ENCODE peak calls at places on chromosomes 7 and 10, in seven cellular contexts. N is cardiac fibroblast; I is BJ; H is CD8-positive, alpha-beta T cell; E is dorsolateral prefrontal cortex; P is GM12865; Y is tibial nerve. D is an unnamed sample.

GRCh38 chr10:133100706-133101463 is 13.2 kb downstream of the ADGRA1 start:
- DNase-seq in N (no peak), I (no peak), H (no peak), E (peak), P (no peak), Y (no peak), D (no peak)

GRCh38 chr10:14366760-14367159 is 36.0 kb upstream of the FRMD4A start:
- DNase-seq in N (no peak), I (no peak), H (no peak), E (no peak), P (no peak), Y (no peak), D (peak)

GRCh38 chr7:137073571-137074325 is 205.3 kb downstream of the CHRM2 start:
- DNase-seq in N (peak), I (peak), H (no peak), E (no peak), P (no peak), Y (no peak), D (no peak)

GRCh38 chr7:28840515-28841125 is 117.5 kb downstream of the TRIL start:
- DNase-seq in N (peak), I (no peak), H (no peak), E (no peak), P (no peak), Y (no peak), D (no peak)

GRCh38 chr7:128194533-128195282 is 46.4 kb upstream of the LEP start:
- DNase-seq in N (no peak), I (no peak), H (no peak), E (no peak), P (no peak), Y (no peak), D (no peak)

GRCh38 chr7:134593530-134594392 is 44.9 kb downstream of the AKR1B15 start:
- DNase-seq in N (peak), I (peak), H (no peak), E (peak), P (no peak), Y (peak), D (no peak)

GRCh38 chr7:149248777-149249176 is 9.3 kb downstream of the ZNF212 start:
- DNase-seq in N (no peak), I (no peak), H (no peak), E (no peak), P (peak), Y (no peak), D (no peak)

GRCh38 chr7:130372813-130373212 is 7.5 kb upstream of the CPA1 start:
- DNase-seq in N (no peak), I (no peak), H (no peak), E (no peak), P (no peak), Y (no peak), D (no peak)

GRCh38 chr10:48306870-48307531 is 524 bp downstream of the MAPK8 start:
- DNase-seq in N (peak), I (no peak), H (peak), E (peak), P (peak), Y (peak), D (peak)

GRCh38 chr7:17234398-17235021 is 63.9 kb upstream of the AHR start:
- DNase-seq in N (peak), I (peak), H (peak), E (no peak), P (peak), Y (peak), D (peak)

GRCh38 chr10:119198438-119198837 is 8.9 kb upstream of the GRK5 start:
- DNase-seq in N (peak), I (no peak), H (peak), E (no peak), P (peak), Y (no peak), D (no peak)

GRCh38 chr10:128542659-128543058 is 416.4 kb upstream of the MKI67 start:
- DNase-seq in N (no peak), I (no peak), H (no peak), E (no peak), P (no peak), Y (no peak), D (no peak)

GRCh38 chr7:146768941-146769340 is 652.3 kb downstream of the CNTNAP2 start:
- DNase-seq in N (no peak), I (no peak), H (no peak), E (peak), P (no peak), Y (no peak), D (no peak)

GRCh38 chr10:14126697-14127440 is 203.9 kb downstream of the FRMD4A start:
- DNase-seq in N (peak), I (no peak), H (no peak), E (no peak), P (no peak), Y (no peak), D (no peak)

GRCh38 chr10:117457932-117458331 is 82.7 kb upstream of the PDZD8 start:
- DNase-seq in N (no peak), I (no peak), H (no peak), E (no peak), P (no peak), Y (no peak), D (peak)

GRCh38 chr7:49001610-49002033 is 77.3 kb downstream of the CDC14C start:
- DNase-seq in N (peak), I (no peak), H (no peak), E (no peak), P (peak), Y (peak), D (no peak)

GRCh38 chr7:157521061-157521731 is 184.4 kb downstream of the DNAJB6 start:
- DNase-seq in N (no peak), I (no peak), H (peak), E (no peak), P (no peak), Y (no peak), D (no peak)

GRCh38 chr10:120735773-120736371 is 115.3 kb upstream of the WDR11 start:
- DNase-seq in N (peak), I (no peak), H (no peak), E (no peak), P (peak), Y (no peak), D (no peak)

GRCh38 chr10:117226813-117227451 is 14.0 kb upstream of the SLC18A2 start:
- DNase-seq in N (peak), I (no peak), H (no peak), E (no peak), P (peak), Y (no peak), D (no peak)

GRCh38 chr10:49282879-49283321 is 16.1 kb upstream of the C10orf71 start:
- DNase-seq in N (no peak), I (no peak), H (no peak), E (no peak), P (no peak), Y (no peak), D (no peak)

GRCh38 chr7:106774768-106775551 is 90.1 kb upstream of the PIK3CG start:
- DNase-seq in N (peak), I (no peak), H (no peak), E (no peak), P (no peak), Y (no peak), D (no peak)

GRCh38 chr7:131909151-131909768 is 352.8 kb upstream of the PODXL start:
- DNase-seq in N (no peak), I (no peak), H (no peak), E (no peak), P (no peak), Y (no peak), D (peak)

GRCh38 chr10:17548162-17548561 is 69.0 kb downstream of the HACD1 start:
- DNase-seq in N (peak), I (no peak), H (no peak), E (no peak), P (no peak), Y (no peak), D (no peak)

GRCh38 chr10:14820010-14820774 is 17.6 kb downstream of the CDNF start:
- DNase-seq in N (peak), I (peak), H (no peak), E (no peak), P (no peak), Y (no peak), D (no peak)

GRCh38 chr10:125141150-125141859 is 19.1 kb downstream of the CTBP2 start:
- DNase-seq in N (no peak), I (no peak), H (no peak), E (no peak), P (no peak), Y (no peak), D (no peak)

GRCh38 chr7:102055181-102055976 is 231.3 kb upstream of the SH2B2 start:
- DNase-seq in N (no peak), I (no peak), H (no peak), E (no peak), P (peak), Y (no peak), D (no peak)

GRCh38 chr10:132388901-132389630 is 7.9 kb upstream of the PWWP2B start:
- DNase-seq in N (no peak), I (no peak), H (no peak), E (no peak), P (no peak), Y (no peak), D (no peak)

GRCh38 chr10:33143160-33143728 is 185.2 kb upstream of the ITGB1 start:
- DNase-seq in N (peak), I (no peak), H (peak), E (no peak), P (no peak), Y (no peak), D (no peak)

GRCh38 chr7:106126170-106126938 is 14.2 kb upstream of the SYPL1 start:
- DNase-seq in N (peak), I (no peak), H (peak), E (no peak), P (no peak), Y (peak), D (no peak)

GRCh38 chr7:73734619-73735525 is 3.7 kb downstream of the ABHD11 start:
- DNase-seq in N (peak), I (peak), H (peak), E (no peak), P (peak), Y (peak), D (no peak)

GRCh38 chr7:138982204-138982623 is 1.0 kb upstream of the KIAA1549 start:
- DNase-seq in N (peak), I (no peak), H (no peak), E (no peak), P (no peak), Y (no peak), D (no peak)

GRCh38 chr7:22772885-22773284 is 45.9 kb downstream of the IL6 start:
- DNase-seq in N (no peak), I (no peak), H (no peak), E (no peak), P (no peak), Y (no peak), D (no peak)

GRCh38 chr10:70558871-70559810 is 43.4 kb downstream of the PRF1 start:
- DNase-seq in N (peak), I (no peak), H (peak), E (no peak), P (peak), Y (peak), D (no peak)

GRCh38 chr7:108094933-108095710 is 35.0 kb downstream of the LAMB4 start:
- DNase-seq in N (peak), I (peak), H (no peak), E (no peak), P (no peak), Y (peak), D (peak)

GRCh38 chr7:144378651-144379050 is 23.4 kb downstream of the ARHGEF5 start:
- DNase-seq in N (peak), I (no peak), H (no peak), E (no peak), P (no peak), Y (no peak), D (no peak)

GRCh38 chr10:131947631-131948347 is 33.9 kb downstream of the BNIP3 start:
- DNase-seq in N (peak), I (no peak), H (no peak), E (no peak), P (no peak), Y (no peak), D (no peak)

GRCh38 chr10:67612577-67613537 is 83.1 kb downstream of the CTNNA3 start:
- DNase-seq in N (peak), I (peak), H (peak), E (no peak), P (peak), Y (no peak), D (no peak)

GRCh38 chr10:23191764-23192395 is at the start of gene PTF1A:
- DNase-seq in N (no peak), I (no peak), H (no peak), E (no peak), P (no peak), Y (no peak), D (no peak)

GRCh38 chr10:23193435-23194074 is 1.4 kb downstream of the PTF1A start:
- DNase-seq in N (no peak), I (no peak), H (no peak), E (no peak), P (no peak), Y (no peak), D (no peak)

GRCh38 chr10:23192396-23192740 is 256 bp downstream of the PTF1A start:
- DNase-seq in N (no peak), I (no peak), H (no peak), E (no peak), P (no peak), Y (no peak), D (no peak)

GRCh38 chr10:23194471-23194965 is 2.4 kb downstream of the PTF1A start:
- DNase-seq in N (no peak), I (no peak), H (no peak), E (no peak), P (no peak), Y (no peak), D (no peak)

GRCh38 chr10:23192741-23193434 is 776 bp downstream of the PTF1A start:
- DNase-seq in N (no peak), I (no peak), H (no peak), E (no peak), P (no peak), Y (no peak), D (no peak)
- TF ChIP-seq CTCF in N (no peak), I (no peak), H (no peak), E (no peak), P (no peak), Y (no peak), D (no peak)

GRCh38 chr7:50406935-50407334 is 43.2 kb downstream of the FIGNL1 start:
- DNase-seq in N (no peak), I (no peak), H (no peak), E (no peak), P (no peak), Y (no peak), D (no peak)

GRCh38 chr7:50412958-50413357 is 37.2 kb downstream of the FIGNL1 start:
- DNase-seq in N (no peak), I (no peak), H (no peak), E (no peak), P (peak), Y (no peak), D (no peak)

GRCh38 chr7:50409856-50410468 is 40.2 kb downstream of the FIGNL1 start:
- DNase-seq in N (no peak), I (no peak), H (no peak), E (no peak), P (peak), Y (no peak), D (no peak)

GRCh38 chr7:50415844-50416243 is 34.3 kb downstream of the FIGNL1 start:
- DNase-seq in N (no peak), I (no peak), H (no peak), E (no peak), P (no peak), Y (no peak), D (no peak)

DNA sequence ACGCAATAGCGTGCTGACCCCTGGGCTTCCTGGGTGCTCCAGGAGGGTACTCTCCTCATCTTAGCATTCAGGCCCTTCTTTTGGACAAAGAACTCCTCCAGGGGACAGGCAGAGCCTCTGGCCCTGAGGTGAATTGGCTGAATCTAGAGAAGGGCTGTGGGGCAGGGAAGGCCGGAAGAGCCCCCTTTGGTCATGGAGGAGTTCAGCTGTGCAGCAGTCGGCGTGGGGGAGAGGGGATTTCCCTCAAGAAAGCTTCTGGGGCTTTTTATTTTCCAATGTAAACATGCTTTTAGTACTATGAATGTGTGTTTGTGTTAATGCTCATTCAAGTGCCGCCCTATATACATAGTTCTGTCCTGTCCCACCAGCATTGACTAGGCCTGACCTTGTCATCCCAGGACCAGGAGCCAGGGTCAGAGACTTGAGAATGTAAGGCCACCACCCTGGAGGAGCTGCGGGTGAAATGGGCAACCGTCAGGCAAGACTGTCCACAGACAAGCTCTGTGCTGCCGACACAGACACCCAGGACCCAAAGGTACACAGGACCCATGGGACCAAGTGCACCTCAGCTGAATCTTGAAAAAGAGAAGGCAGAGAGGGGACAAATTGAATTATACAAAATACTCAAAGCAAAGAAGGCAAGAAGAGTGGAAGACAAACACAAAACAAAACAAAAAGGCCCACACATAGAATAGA is 38.7 kb downstream of the FIGNL1 start:
- DNase-seq in N (no peak), I (no peak), H (no peak), E (no peak), P (peak), Y (no peak), D (no peak)
- H3K4me3 ChIP-seq in N (no peak), I (no peak), H (no peak), E (no peak), P (no peak), Y (no peak), D (no peak)

DNA sequence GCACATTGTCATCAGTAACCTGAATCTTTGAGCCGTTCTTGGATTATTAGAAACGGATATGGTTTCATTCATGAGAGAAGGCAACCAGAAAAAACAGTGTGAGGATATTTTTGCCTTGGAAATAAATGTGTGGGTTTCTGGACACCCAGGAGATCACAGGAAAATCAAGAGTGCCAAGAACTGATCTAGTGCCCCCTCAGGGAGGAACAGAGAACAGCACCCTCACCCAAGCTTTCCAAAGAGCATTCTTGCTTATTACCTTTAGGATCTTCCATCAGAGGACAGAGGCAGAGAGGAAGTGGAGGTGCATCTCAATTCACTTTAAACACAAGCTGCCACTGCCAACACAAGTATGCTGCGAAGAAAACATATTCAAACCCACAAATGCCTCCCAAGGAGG is 851.5 kb upstream of the COBL start:
- DNase-seq in N (no peak), I (no peak), H (no peak), E (no peak), P (no peak), Y (no peak), D (no peak)
- TF ChIP-seq CTCF in N (no peak), I (no peak), H (no peak), E (no peak), P (peak), Y (no peak), D (no peak)

DNA sequence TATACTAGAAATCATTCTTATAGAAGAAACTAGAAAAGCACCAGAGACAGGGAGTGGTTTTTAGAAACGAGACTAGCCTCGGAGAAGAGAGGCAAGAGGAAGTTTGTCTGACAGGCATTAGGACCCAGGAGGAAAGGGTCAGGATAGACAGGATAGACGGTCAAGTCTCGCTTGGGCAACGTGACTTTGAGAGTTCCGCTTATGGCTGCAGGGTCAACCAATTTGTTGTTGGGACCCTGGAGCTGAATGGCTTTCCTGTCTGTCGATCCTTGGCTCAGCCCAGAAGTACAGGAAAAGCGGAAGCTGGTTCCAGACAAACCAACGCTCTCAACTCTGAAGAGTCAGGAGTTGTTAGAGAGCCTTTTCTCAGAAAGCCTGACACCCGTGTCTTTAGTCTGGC is 191.2 kb downstream of the FZD1 start:
- DNase-seq in N (no peak), I (no peak), H (no peak), E (no peak), P (no peak), Y (no peak), D (no peak)
- H3K4me3 ChIP-seq in N (no peak), I (no peak), H (no peak), E (no peak), P (no peak), Y (no peak), D (no peak)

DNA sequence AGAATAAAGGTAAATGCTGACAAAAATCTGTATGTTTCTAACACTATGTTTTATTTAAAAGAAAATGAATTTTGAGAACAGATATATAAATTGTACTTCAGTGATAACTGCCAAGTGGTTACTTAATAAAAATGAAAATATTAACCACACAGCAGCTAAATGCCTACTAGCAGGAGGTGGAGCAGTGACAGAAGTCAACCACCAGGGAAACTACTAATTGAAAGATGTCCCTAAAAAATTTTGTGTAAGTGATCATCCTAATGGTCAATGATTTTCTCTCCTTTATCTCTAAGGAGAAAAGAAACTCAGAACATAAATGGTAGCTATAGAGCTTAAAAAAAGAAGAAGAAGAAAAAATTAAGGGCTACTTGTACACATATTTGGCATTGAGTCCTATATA is 22.9 kb downstream of the WNT16 start:
- DNase-seq in N (no peak), I (no peak), H (no peak), E (no peak), P (no peak), Y (no peak), D (no peak)
- TF ChIP-seq CTCF in N (peak), I (no peak), H (no peak), E (no peak), P (no peak), Y (no peak), D (no peak)

GRCh38 chr10:24306507-24306875 is 97.6 kb downstream of the KIAA1217 start:
- DNase-seq in N (peak), I (no peak), H (no peak), E (no peak), P (no peak), Y (no peak), D (no peak)

GRCh38 chr10:24307696-24308476 is 98.9 kb downstream of the KIAA1217 start:
- DNase-seq in N (no peak), I (no peak), H (no peak), E (no peak), P (no peak), Y (no peak), D (no peak)

GRCh38 chr10:24310104-24310503 is 101.2 kb downstream of the KIAA1217 start:
- DNase-seq in N (peak), I (no peak), H (no peak), E (no peak), P (no peak), Y (no peak), D (no peak)

GRCh38 chr10:24305551-24306506 is 96.9 kb downstream of the KIAA1217 start:
- DNase-seq in N (peak), I (no peak), H (no peak), E (no peak), P (no peak), Y (no peak), D (no peak)

GRCh38 chr10:24307173-24307572 is 98.2 kb downstream of the KIAA1217 start:
- DNase-seq in N (no peak), I (no peak), H (no peak), E (no peak), P (no peak), Y (no peak), D (no peak)
- H3K4me3 ChIP-seq in N (no peak), I (no peak), H (no peak), E (no peak), P (no peak), Y (no peak), D (no peak)

GRCh38 chr7:37833818-37834146 is 14.6 kb upstream of the NME8 start:
- DNase-seq in N (no peak), I (no peak), H (no peak), E (no peak), P (no peak), Y (no peak), D (no peak)
- TF ChIP-seq CTCF in N (no peak), I (no peak), H (peak), E (peak), P (no peak), Y (no peak), D (no peak)

D was measured in lower leg skin.